ENCODE peak calls at places on chromosome 3, in six cellular contexts. One of them, this sample, is unnamed.

GRCh38 chr3:34132069-34132677 is 333.7 kb downstream of the PDCD6IP start:
- DNase-seq in GM12891: no peak
- DNase-seq in HepG2: no peak
- DNase-seq in GM12878: no peak
- DNase-seq in H1: no peak
- DNase-seq in K562: no peak
- DNase-seq in this sample: no peak

GRCh38 chr3:119675188-119675874 is 1.9 kb downstream of the COX17 start:
- DNase-seq in GM12891: no peak
- DNase-seq in HepG2: no peak
- DNase-seq in GM12878: no peak
- DNase-seq in H1: no peak
- DNase-seq in K562: no peak
- DNase-seq in this sample: no peak

GRCh38 chr3:88150371-88150770 is 612 bp downstream of the C3orf38 start:
- DNase-seq in GM12891: peak
- DNase-seq in HepG2: no peak
- DNase-seq in GM12878: no peak
- DNase-seq in H1: no peak
- DNase-seq in K562: no peak
- DNase-seq in this sample: no peak

GRCh38 chr3:4997946-4998345 is 18.7 kb downstream of the BHLHE40 start:
- DNase-seq in GM12891: no peak
- DNase-seq in HepG2: no peak
- DNase-seq in GM12878: no peak
- DNase-seq in H1: no peak
- DNase-seq in K562: no peak
- DNase-seq in this sample: no peak

GRCh38 chr3:133124511-133124910 is 86.3 kb downstream of the TMEM108 start:
- DNase-seq in GM12891: no peak
- DNase-seq in HepG2: no peak
- DNase-seq in GM12878: no peak
- DNase-seq in H1: no peak
- DNase-seq in K562: no peak
- DNase-seq in this sample: no peak

GRCh38 chr3:176796371-176796770 is 400.9 kb downstream of the TBL1XR1 start:
- DNase-seq in GM12891: no peak
- DNase-seq in HepG2: no peak
- DNase-seq in GM12878: no peak
- DNase-seq in H1: no peak
- DNase-seq in K562: no peak
- DNase-seq in this sample: no peak

GRCh38 chr3:15063238-15063637 is 1.9 kb downstream of the MRPS25 start:
- DNase-seq in GM12891: no peak
- DNase-seq in HepG2: no peak
- DNase-seq in GM12878: no peak
- DNase-seq in H1: no peak
- DNase-seq in K562: no peak
- DNase-seq in this sample: no peak

GRCh38 chr3:71388535-71389120 is 194.9 kb downstream of the FOXP1 start:
- DNase-seq in GM12891: no peak
- DNase-seq in HepG2: no peak
- DNase-seq in GM12878: no peak
- DNase-seq in H1: no peak
- DNase-seq in K562: no peak
- DNase-seq in this sample: no peak

GRCh38 chr3:112539825-112540517 is 21.8 kb downstream of the ATG3 start:
- DNase-seq in GM12891: peak
- DNase-seq in HepG2: no peak
- DNase-seq in GM12878: peak
- DNase-seq in H1: no peak
- DNase-seq in K562: no peak
- DNase-seq in this sample: no peak

GRCh38 chr3:72444642-72445223 is 403.5 kb downstream of the SHQ1 start:
- DNase-seq in GM12891: no peak
- DNase-seq in HepG2: no peak
- DNase-seq in GM12878: no peak
- DNase-seq in H1: no peak
- DNase-seq in K562: no peak
- DNase-seq in this sample: no peak

GRCh38 chr3:46673151-46674030 is 20.1 kb downstream of the ALS2CL start:
- DNase-seq in GM12891: no peak
- DNase-seq in HepG2: no peak
- DNase-seq in GM12878: no peak
- DNase-seq in H1: no peak
- DNase-seq in K562: no peak
- DNase-seq in this sample: no peak

GRCh38 chr3:194294199-194294887 is 56.8 kb downstream of the CPN2 start:
- DNase-seq in GM12891: no peak
- DNase-seq in HepG2: no peak
- DNase-seq in GM12878: no peak
- DNase-seq in H1: no peak
- DNase-seq in K562: no peak
- DNase-seq in this sample: no peak

GRCh38 chr3:25423780-25424179 is 4.3 kb upstream of the RARB start:
- DNase-seq in GM12891: no peak
- DNase-seq in HepG2: no peak
- DNase-seq in GM12878: no peak
- DNase-seq in H1: no peak
- DNase-seq in K562: no peak
- DNase-seq in this sample: no peak

GRCh38 chr3:70980646-70981031 is 602.9 kb downstream of the FOXP1 start:
- DNase-seq in GM12891: no peak
- DNase-seq in HepG2: no peak
- DNase-seq in GM12878: no peak
- DNase-seq in H1: no peak
- DNase-seq in K562: no peak
- DNase-seq in this sample: no peak

GRCh38 chr3:127688416-127689265 is 15.9 kb downstream of the ABTB1 start:
- DNase-seq in GM12891: no peak
- DNase-seq in HepG2: no peak
- DNase-seq in GM12878: no peak
- DNase-seq in H1: no peak
- DNase-seq in K562: no peak
- DNase-seq in this sample: no peak
- TF ChIP-seq POLR2AphosphoS5 in GM12891: no peak
- TF ChIP-seq POLR2AphosphoS5 in HepG2: no peak
- TF ChIP-seq POLR2AphosphoS5 in GM12878: no peak
- TF ChIP-seq POLR2AphosphoS5 in H1: no peak
- TF ChIP-seq POLR2AphosphoS5 in K562: no peak
- TF ChIP-seq POLR2AphosphoS5 in this sample: peak

GRCh38 chr3:126353694-126354321 is 3.4 kb downstream of the KLF15 start:
- DNase-seq in GM12891: no peak
- DNase-seq in HepG2: peak
- DNase-seq in GM12878: no peak
- DNase-seq in H1: no peak
- DNase-seq in K562: no peak
- DNase-seq in this sample: no peak
- TF ChIP-seq POLR2A in GM12891: no peak
- TF ChIP-seq POLR2A in HepG2: no peak
- TF ChIP-seq POLR2A in GM12878: no peak
- TF ChIP-seq POLR2A in H1: no peak
- TF ChIP-seq POLR2A in K562: no peak
- TF ChIP-seq POLR2A in this sample: no peak

GRCh38 chr3:98776114-98776513 is 13.0 kb downstream of the ST3GAL6 start:
- DNase-seq in GM12891: no peak
- DNase-seq in HepG2: no peak
- DNase-seq in GM12878: no peak
- DNase-seq in H1: no peak
- DNase-seq in K562: no peak
- DNase-seq in this sample: no peak

GRCh38 chr3:98777286-98777685 is 14.1 kb downstream of the ST3GAL6 start:
- DNase-seq in GM12891: no peak
- DNase-seq in HepG2: peak
- DNase-seq in GM12878: no peak
- DNase-seq in H1: no peak
- DNase-seq in K562: no peak
- DNase-seq in this sample: no peak

GRCh38 chr3:98777801-98778220 is 14.7 kb downstream of the ST3GAL6 start:
- DNase-seq in GM12891: no peak
- DNase-seq in HepG2: no peak
- DNase-seq in GM12878: no peak
- DNase-seq in H1: no peak
- DNase-seq in K562: no peak
- DNase-seq in this sample: no peak

GRCh38 chr3:98778383-98778782 is 15.2 kb downstream of the ST3GAL6 start:
- DNase-seq in GM12891: no peak
- DNase-seq in HepG2: no peak
- DNase-seq in GM12878: no peak
- DNase-seq in H1: no peak
- DNase-seq in K562: no peak
- DNase-seq in this sample: no peak

GRCh38 chr3:98775459-98775858 is 12.3 kb downstream of the ST3GAL6 start:
- DNase-seq in GM12891: no peak
- DNase-seq in HepG2: no peak
- DNase-seq in GM12878: no peak
- DNase-seq in H1: no peak
- DNase-seq in K562: no peak
- DNase-seq in this sample: no peak
- TF ChIP-seq TAF1 in GM12891: no peak
- TF ChIP-seq TAF1 in HepG2: no peak
- TF ChIP-seq TAF1 in GM12878: no peak
- TF ChIP-seq TAF1 in H1: no peak
- TF ChIP-seq TAF1 in K562: no peak
- TF ChIP-seq TAF1 in this sample: no peak

GRCh38 chr3:42665050-42665878 is 11.8 kb downstream of the ZBTB47 start:
- DNase-seq in GM12891: peak
- DNase-seq in HepG2: no peak
- DNase-seq in GM12878: no peak
- DNase-seq in H1: no peak
- DNase-seq in K562: no peak
- DNase-seq in this sample: peak
- TF ChIP-seq POLR2AphosphoS5 in GM12891: no peak
- TF ChIP-seq POLR2AphosphoS5 in HepG2: no peak
- TF ChIP-seq POLR2AphosphoS5 in GM12878: no peak
- TF ChIP-seq POLR2AphosphoS5 in H1: no peak
- TF ChIP-seq POLR2AphosphoS5 in K562: no peak
- TF ChIP-seq POLR2AphosphoS5 in this sample: no peak

GRCh38 chr3:43287514-43287913 is 1.2 kb downstream of the SNRK start:
- DNase-seq in GM12891: no peak
- DNase-seq in HepG2: no peak
- DNase-seq in GM12878: no peak
- DNase-seq in H1: no peak
- DNase-seq in K562: no peak
- DNase-seq in this sample: no peak

GRCh38 chr3:43288366-43288765 is 2.0 kb downstream of the SNRK start:
- DNase-seq in GM12891: no peak
- DNase-seq in HepG2: no peak
- DNase-seq in GM12878: no peak
- DNase-seq in H1: no peak
- DNase-seq in K562: no peak
- DNase-seq in this sample: no peak

GRCh38 chr3:43285644-43286043 is 696 bp upstream of the SNRK start:
- DNase-seq in GM12891: no peak
- DNase-seq in HepG2: no peak
- DNase-seq in GM12878: no peak
- DNase-seq in H1: no peak
- DNase-seq in K562: no peak
- DNase-seq in this sample: no peak

GRCh38 chr3:43286886-43287301 is 554 bp downstream of the SNRK start:
- DNase-seq in GM12891: no peak
- DNase-seq in HepG2: no peak
- DNase-seq in GM12878: no peak
- DNase-seq in H1: no peak
- DNase-seq in K562: no peak
- DNase-seq in this sample: peak

GRCh38 chr3:43286115-43286885 is at the start of gene SNRK:
- DNase-seq in GM12891: peak
- DNase-seq in HepG2: peak
- DNase-seq in GM12878: no peak
- DNase-seq in H1: peak
- DNase-seq in K562: peak
- DNase-seq in this sample: peak
- TF ChIP-seq POLR2A in GM12891: no peak
- TF ChIP-seq POLR2A in HepG2: peak
- TF ChIP-seq POLR2A in GM12878: peak
- TF ChIP-seq POLR2A in H1: peak
- TF ChIP-seq POLR2A in K562: peak
- TF ChIP-seq POLR2A in this sample: peak

DNA sequence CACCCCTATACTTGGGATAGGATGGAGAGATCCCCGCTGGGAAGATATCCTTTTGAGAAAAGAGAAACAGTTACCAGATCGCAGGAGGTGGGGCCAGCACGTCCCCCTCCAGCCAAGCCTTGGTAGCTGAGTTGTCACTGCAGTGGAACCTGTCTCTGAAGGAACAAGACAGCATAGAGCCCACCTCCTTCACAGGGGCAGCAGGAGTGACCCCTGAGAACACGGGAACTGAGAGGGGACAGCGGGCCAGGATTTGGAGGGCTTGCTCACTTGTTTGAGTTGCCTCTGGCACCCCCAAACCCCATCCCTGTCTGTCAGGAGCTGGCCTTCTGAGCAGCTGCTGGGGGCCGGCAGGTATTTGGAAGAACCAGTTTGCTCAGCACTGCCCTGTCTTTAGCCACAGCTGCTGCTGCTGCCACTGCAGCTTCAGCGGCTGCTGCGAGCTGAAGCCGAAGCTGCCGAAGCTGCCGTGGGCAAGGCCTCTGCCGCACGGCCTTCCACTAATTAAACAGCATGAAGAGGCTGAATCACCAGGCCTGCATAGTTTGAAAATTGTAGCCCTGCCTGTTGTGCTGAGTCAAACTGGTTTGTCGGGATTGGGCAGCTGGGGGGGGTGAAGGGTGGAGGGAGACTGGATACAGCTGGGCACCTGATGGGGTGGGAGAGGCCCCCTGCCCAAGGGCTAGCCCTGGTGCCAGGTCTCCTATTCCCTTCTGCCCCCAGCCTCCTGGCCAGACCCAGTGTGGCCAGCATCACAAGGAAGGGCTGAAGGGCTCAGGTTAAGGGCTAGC is 4.0 kb downstream of the EPHB3 start:
- DNase-seq in GM12891: no peak
- DNase-seq in HepG2: no peak
- DNase-seq in GM12878: no peak
- DNase-seq in H1: no peak
- DNase-seq in K562: no peak
- DNase-seq in this sample: no peak
- TF ChIP-seq TAF1 in GM12891: no peak
- TF ChIP-seq TAF1 in HepG2: no peak
- TF ChIP-seq TAF1 in GM12878: no peak
- TF ChIP-seq TAF1 in H1: no peak
- TF ChIP-seq TAF1 in K562: no peak
- TF ChIP-seq TAF1 in this sample: no peak

GRCh38 chr3:16064660-16065414 is 109.6 kb upstream of the GALNT15 start:
- DNase-seq in GM12891: no peak
- DNase-seq in HepG2: peak
- DNase-seq in GM12878: no peak
- DNase-seq in H1: no peak
- DNase-seq in K562: no peak
- DNase-seq in this sample: no peak
- TF ChIP-seq POLR2AphosphoS5 in GM12891: no peak
- TF ChIP-seq POLR2AphosphoS5 in HepG2: no peak
- TF ChIP-seq POLR2AphosphoS5 in GM12878: no peak
- TF ChIP-seq POLR2AphosphoS5 in H1: no peak
- TF ChIP-seq POLR2AphosphoS5 in K562: no peak
- TF ChIP-seq POLR2AphosphoS5 in this sample: no peak

GRCh38 chr3:52046186-52046913 is 10.0 kb downstream of the DUSP7 start:
- DNase-seq in GM12891: no peak
- DNase-seq in HepG2: no peak
- DNase-seq in GM12878: no peak
- DNase-seq in H1: no peak
- DNase-seq in K562: no peak
- DNase-seq in this sample: no peak
- TF ChIP-seq POLR2A in GM12891: no peak
- TF ChIP-seq POLR2A in HepG2: no peak
- TF ChIP-seq POLR2A in GM12878: no peak
- TF ChIP-seq POLR2A in H1: no peak
- TF ChIP-seq POLR2A in K562: no peak
- TF ChIP-seq POLR2A in this sample: no peak

This sample was measured in GM12892.